ENCODE peak calls at places on chromosomes 11 and 22, in four cellular contexts. One of them, this sample, is unnamed.
A peak's percentile ranks its signal among the peaks of the same experiment; 100 is the strongest.

GRCh38 chr11:82859746-82860145 is 40.5 kb downstream of the PRCP start:
- DNase-seq in heart right ventricle: no peak
- DNase-seq in body of pancreas: no peak
- DNase-seq in mammary epithelial cell: no peak
- DNase-seq in this sample: no peak

GRCh38 chr11:126949066-126949945 is 51.3 kb downstream of the KIRREL3 start:
- DNase-seq in mammary epithelial cell: no peak
- DNase-seq in body of pancreas: no peak
- DNase-seq in heart right ventricle: no peak
- DNase-seq in this sample: peak; percentile 20

GRCh38 chr22:49270595-49271368 is 556.9 kb downstream of the BRD1 start:
- DNase-seq in heart right ventricle: no peak
- DNase-seq in mammary epithelial cell: no peak
- DNase-seq in body of pancreas: no peak
- DNase-seq in this sample: no peak

GRCh38 chr11:131633978-131634377 is 263.6 kb downstream of the NTM start:
- DNase-seq in heart right ventricle: no peak
- DNase-seq in body of pancreas: no peak
- DNase-seq in mammary epithelial cell: no peak
- DNase-seq in this sample: no peak

GRCh38 chr11:34189191-34189590 is 83.8 kb downstream of the NAT10 start:
- DNase-seq in body of pancreas: no peak
- DNase-seq in mammary epithelial cell: no peak
- DNase-seq in heart right ventricle: no peak
- DNase-seq in this sample: no peak

GRCh38 chr11:42770444-42771065 is 541.2 kb upstream of the API5 start:
- DNase-seq in heart right ventricle: no peak
- DNase-seq in mammary epithelial cell: peak; percentile 2
- DNase-seq in body of pancreas: peak; percentile 42
- DNase-seq in this sample: peak; percentile 9

GRCh38 chr11:35372565-35373283 is 46.6 kb downstream of the SLC1A2 start:
- DNase-seq in body of pancreas: no peak
- DNase-seq in mammary epithelial cell: no peak
- DNase-seq in heart right ventricle: no peak
- DNase-seq in this sample: no peak

GRCh38 chr22:49754674-49755590 is 72.7 kb downstream of the BRD1 start:
- DNase-seq in body of pancreas: no peak
- DNase-seq in heart right ventricle: no peak
- DNase-seq in mammary epithelial cell: no peak
- DNase-seq in this sample: no peak

GRCh38 chr11:83427943-83428342 is 141.8 kb upstream of the CCDC90B start:
- DNase-seq in body of pancreas: no peak
- DNase-seq in mammary epithelial cell: no peak
- DNase-seq in heart right ventricle: no peak
- DNase-seq in this sample: no peak

GRCh38 chr11:15793032-15793996 is 563.0 kb downstream of the SOX6 start:
- DNase-seq in body of pancreas: no peak
- DNase-seq in mammary epithelial cell: peak; percentile 87
- DNase-seq in heart right ventricle: no peak
- DNase-seq in this sample: no peak

GRCh38 chr22:24758164-24758799 is 16.2 kb downstream of the PIWIL3 start:
- DNase-seq in body of pancreas: peak; percentile 65
- DNase-seq in heart right ventricle: peak; percentile 24
- DNase-seq in mammary epithelial cell: peak; percentile 23
- DNase-seq in this sample: peak; percentile 81

GRCh38 chr11:13388741-13389140 is 74.3 kb downstream of the BTBD10 start:
- DNase-seq in heart right ventricle: no peak
- DNase-seq in mammary epithelial cell: no peak
- DNase-seq in body of pancreas: no peak
- DNase-seq in this sample: no peak

GRCh38 chr11:287821-288327 is 1.1 kb upstream of the PGGHG start:
- DNase-seq in body of pancreas: no peak
- DNase-seq in heart right ventricle: peak; percentile 26
- DNase-seq in mammary epithelial cell: no peak
- DNase-seq in this sample: no peak

GRCh38 chr11:35173011-35173511 is 34.1 kb downstream of the CD44 start:
- DNase-seq in body of pancreas: peak; percentile 71
- DNase-seq in mammary epithelial cell: no peak
- DNase-seq in heart right ventricle: no peak
- DNase-seq in this sample: no peak

GRCh38 chr11:119056397-119056999 is 507 bp downstream of the HYOU1 start:
- DNase-seq in body of pancreas: peak; percentile 61
- DNase-seq in mammary epithelial cell: peak; percentile 71
- DNase-seq in heart right ventricle: peak; percentile 29
- DNase-seq in this sample: no peak

DNA sequence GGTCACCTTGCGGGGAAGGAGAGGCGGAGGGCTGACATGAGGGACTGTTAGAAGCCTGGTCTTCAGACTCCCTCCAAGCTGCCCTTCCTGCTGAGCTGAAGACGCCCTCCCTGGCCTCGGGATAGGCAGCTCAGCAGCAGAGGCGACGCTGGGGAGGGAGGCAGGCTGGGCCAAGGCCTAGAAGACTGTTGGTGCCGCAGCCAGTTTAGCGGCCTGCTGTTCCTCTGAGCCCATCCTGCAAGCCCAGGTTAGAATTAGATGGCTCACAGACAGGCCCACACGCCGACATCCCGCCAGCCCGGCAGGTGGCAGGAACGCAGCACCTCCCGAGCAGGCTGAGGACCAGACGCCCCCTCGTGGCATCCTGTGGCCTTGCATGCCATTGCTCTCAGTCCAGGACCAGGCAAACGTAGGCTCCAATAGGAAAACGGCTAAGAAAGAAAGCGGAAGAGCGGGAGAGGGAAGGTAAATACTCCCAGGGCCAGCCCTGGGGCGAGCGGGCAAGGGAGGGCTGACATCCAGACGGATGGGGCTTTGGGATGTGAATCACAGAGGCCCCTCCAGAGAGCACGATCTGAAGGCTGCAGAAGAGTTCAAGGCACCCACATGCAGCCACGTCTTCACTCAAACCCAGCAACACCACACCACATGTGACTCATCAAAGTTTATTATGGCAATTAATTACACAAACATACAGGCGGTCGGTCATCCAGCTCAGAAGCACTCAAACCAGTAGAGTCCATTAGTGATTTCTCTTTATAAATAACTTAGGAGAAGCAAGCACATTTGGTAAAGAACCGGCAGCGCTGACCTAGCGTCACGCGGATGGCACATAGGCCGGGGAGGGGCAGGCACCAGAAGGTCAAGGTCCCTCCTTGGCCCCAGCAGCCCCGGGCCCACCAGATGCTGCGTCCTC is 27.6 kb downstream of the CD5 start:
- DNase-seq in heart right ventricle: peak; percentile 85
- DNase-seq in body of pancreas: peak; percentile 92
- DNase-seq in mammary epithelial cell: peak; percentile 80
- DNase-seq in this sample: peak; percentile 93
- H3K4me3 ChIP-seq in heart right ventricle: no peak overlapping the region
- H3K4me3 ChIP-seq in body of pancreas: no peak overlapping the region
- H3K4me3 ChIP-seq in mammary epithelial cell: no peak overlapping the region
- H3K4me3 ChIP-seq in this sample: no peak overlapping the region

GRCh38 chr11:46305295-46305694 is 27.8 kb downstream of the CREB3L1 start:
- DNase-seq in heart right ventricle: no peak
- DNase-seq in body of pancreas: no peak
- DNase-seq in mammary epithelial cell: no peak
- DNase-seq in this sample: peak; percentile 34

GRCh38 chr11:46308632-46309419 is 31.4 kb downstream of the CREB3L1 start:
- DNase-seq in mammary epithelial cell: peak; percentile 38
- DNase-seq in body of pancreas: peak; percentile 83
- DNase-seq in heart right ventricle: peak; percentile 82
- DNase-seq in this sample: peak; percentile 73

GRCh38 chr11:46306296-46306853 is 28.9 kb downstream of the CREB3L1 start:
- DNase-seq in body of pancreas: no peak
- DNase-seq in mammary epithelial cell: no peak
- DNase-seq in heart right ventricle: no peak
- DNase-seq in this sample: no peak

GRCh38 chr11:46307785-46308341 is 30.4 kb downstream of the CREB3L1 start:
- DNase-seq in mammary epithelial cell: no peak
- DNase-seq in body of pancreas: no peak
- DNase-seq in heart right ventricle: no peak
- DNase-seq in this sample: no peak

GRCh38 chr11:46307369-46307768 is 29.9 kb downstream of the CREB3L1 start:
- DNase-seq in mammary epithelial cell: no peak
- DNase-seq in heart right ventricle: no peak
- DNase-seq in body of pancreas: no peak
- DNase-seq in this sample: no peak
- H3K36me3 ChIP-seq in mammary epithelial cell: no peaks in the 10 kb centered on the region
- H3K36me3 ChIP-seq in heart right ventricle: no peaks in the 10 kb centered on the region
- H3K36me3 ChIP-seq in body of pancreas: peaks cover 5% of the 10 kb centered on the region
- H3K36me3 ChIP-seq in this sample: no peaks in the 10 kb centered on the region

GRCh38 chr11:27717801-27718229 is 17.6 kb upstream of the BDNF start:
- DNase-seq in heart right ventricle: no peak
- DNase-seq in mammary epithelial cell: no peak
- DNase-seq in body of pancreas: no peak
- DNase-seq in this sample: no peak
- H3K4me3 ChIP-seq in heart right ventricle: no peak overlapping the region
- H3K4me3 ChIP-seq in mammary epithelial cell: no peak overlapping the region
- H3K4me3 ChIP-seq in body of pancreas: no peak overlapping the region
- H3K4me3 ChIP-seq in this sample: peak overlapping the region; percentile 32

GRCh38 chr22:23287136-23288095 is 107.1 kb downstream of the BCR start:
- DNase-seq in body of pancreas: no peak
- DNase-seq in heart right ventricle: no peak
- DNase-seq in mammary epithelial cell: no peak
- DNase-seq in this sample: no peak

GRCh38 chr22:23288301-23289129 is 108.2 kb downstream of the BCR start:
- DNase-seq in body of pancreas: no peak
- DNase-seq in heart right ventricle: no peak
- DNase-seq in mammary epithelial cell: no peak
- DNase-seq in this sample: no peak

GRCh38 chr22:23291806-23292452 is 111.6 kb downstream of the BCR start:
- DNase-seq in mammary epithelial cell: no peak
- DNase-seq in body of pancreas: no peak
- DNase-seq in heart right ventricle: no peak
- DNase-seq in this sample: no peak

GRCh38 chr22:23289851-23290724 is 109.8 kb downstream of the BCR start:
- DNase-seq in mammary epithelial cell: peak; percentile 41
- DNase-seq in heart right ventricle: peak; percentile 62
- DNase-seq in body of pancreas: peak; percentile 64
- DNase-seq in this sample: peak; percentile 62

DNA sequence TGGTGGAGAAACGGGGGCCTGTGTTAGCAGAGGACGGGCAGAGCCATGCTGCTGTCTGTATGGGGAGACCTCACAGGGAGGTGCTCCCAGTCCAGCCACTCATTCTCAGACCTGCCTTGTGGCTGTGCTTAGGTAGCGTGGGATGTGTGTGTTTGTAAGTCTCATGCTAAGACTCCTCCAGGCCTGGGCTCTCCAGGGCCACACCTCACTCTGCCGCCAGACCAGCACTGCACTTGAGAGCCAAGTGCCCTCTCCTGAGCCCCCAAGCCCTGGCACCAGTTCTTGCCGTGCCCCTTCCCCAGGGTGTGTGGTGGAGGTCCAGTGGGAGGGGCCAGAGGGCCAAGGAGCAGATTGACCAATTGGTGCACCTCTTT is 108.8 kb downstream of the BCR start:
- DNase-seq in body of pancreas: no peak
- DNase-seq in heart right ventricle: no peak
- DNase-seq in mammary epithelial cell: no peak
- DNase-seq in this sample: no peak
- H3K36me3 ChIP-seq in body of pancreas: no peaks in the 10 kb centered on the region
- H3K36me3 ChIP-seq in heart right ventricle: no peaks in the 10 kb centered on the region
- H3K36me3 ChIP-seq in mammary epithelial cell: peaks cover 11% of the 10 kb centered on the region
- H3K36me3 ChIP-seq in this sample: peaks cover 26% of the 10 kb centered on the region

DNA sequence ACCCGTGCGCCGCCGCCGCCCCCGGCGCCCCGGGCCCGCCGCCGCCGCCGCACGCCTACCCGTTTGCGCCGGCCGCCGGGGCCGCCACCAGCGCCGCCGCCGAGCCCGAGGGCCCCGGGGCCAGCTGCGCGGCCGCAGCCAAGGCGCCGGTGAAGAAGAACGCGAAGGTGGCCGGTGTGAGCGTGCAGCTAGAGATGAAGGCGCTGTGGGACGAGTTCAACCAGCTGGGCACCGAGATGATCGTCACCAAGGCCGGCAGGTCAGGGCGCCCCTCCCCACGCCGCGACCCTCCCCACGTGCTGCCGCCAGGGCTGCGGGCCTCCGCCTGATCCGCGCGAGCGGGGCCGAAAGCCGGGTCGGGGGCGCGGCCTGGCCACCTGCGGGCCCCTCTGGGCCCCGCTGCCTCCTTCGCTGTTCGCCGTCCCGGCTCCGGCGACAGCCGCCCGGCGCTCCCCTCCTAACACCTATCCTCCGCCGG is 483 bp downstream of the TBX1 start:
- DNase-seq in mammary epithelial cell: no peak
- DNase-seq in heart right ventricle: no peak
- DNase-seq in body of pancreas: no peak
- DNase-seq in this sample: peak; percentile 33
- H3K4me3 ChIP-seq in mammary epithelial cell: no peak overlapping the region
- H3K4me3 ChIP-seq in heart right ventricle: peak overlapping the region; percentile 24
- H3K4me3 ChIP-seq in body of pancreas: no peak overlapping the region
- H3K4me3 ChIP-seq in this sample: peak overlapping the region; percentile 87

GRCh38 chr11:47916361-47916841 is 64.0 kb upstream of the PTPRJ start:
- DNase-seq in mammary epithelial cell: no peak
- DNase-seq in heart right ventricle: peak; percentile 54
- DNase-seq in body of pancreas: peak; percentile 84
- DNase-seq in this sample: no peak

GRCh38 chr11:47913569-47914244 is 65.6 kb upstream of the NUP160 start:
- DNase-seq in body of pancreas: no peak
- DNase-seq in heart right ventricle: no peak
- DNase-seq in mammary epithelial cell: no peak
- DNase-seq in this sample: no peak

GRCh38 chr11:47915407-47916137 is 64.8 kb upstream of the PTPRJ start:
- DNase-seq in body of pancreas: peak; percentile 52
- DNase-seq in heart right ventricle: peak; percentile 16
- DNase-seq in mammary epithelial cell: no peak
- DNase-seq in this sample: no peak

GRCh38 chr11:47914743-47915142 is 65.6 kb upstream of the PTPRJ start:
- DNase-seq in body of pancreas: no peak
- DNase-seq in heart right ventricle: no peak
- DNase-seq in mammary epithelial cell: no peak
- DNase-seq in this sample: no peak

DNA sequence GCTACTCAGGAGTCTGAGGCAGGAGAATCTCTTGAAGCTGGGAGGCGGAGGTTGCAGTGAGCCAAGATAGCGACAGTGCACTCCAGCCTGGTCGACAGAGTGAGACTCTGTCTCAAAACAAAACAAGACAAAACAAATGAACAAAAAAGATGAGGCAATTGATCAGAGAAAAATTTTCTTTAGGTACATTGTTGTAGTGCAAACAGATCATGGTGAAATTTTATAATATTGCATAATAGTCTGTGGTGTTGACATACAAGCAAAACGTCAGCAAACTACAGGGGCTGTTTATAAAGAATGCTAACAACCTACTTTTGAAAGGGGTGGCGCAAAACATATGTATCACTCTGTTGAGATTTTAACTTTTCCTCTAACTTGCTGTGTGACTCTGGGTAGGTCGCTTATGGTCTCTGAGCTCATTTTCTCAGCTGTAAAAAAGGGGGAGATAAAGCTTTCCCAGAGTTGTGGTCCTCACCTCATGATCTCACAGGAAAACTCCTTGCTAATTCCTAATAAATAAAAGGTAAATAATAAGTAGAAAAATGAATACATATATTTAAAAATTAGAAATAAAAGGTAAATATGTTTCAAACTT is 64.8 kb upstream of the NUP160 start:
- DNase-seq in heart right ventricle: no peak
- DNase-seq in body of pancreas: no peak
- DNase-seq in mammary epithelial cell: no peak
- DNase-seq in this sample: no peak
- H3K36me3 ChIP-seq in heart right ventricle: no peaks in the 10 kb centered on the region
- H3K36me3 ChIP-seq in body of pancreas: no peaks in the 10 kb centered on the region
- H3K36me3 ChIP-seq in mammary epithelial cell: no peaks in the 10 kb centered on the region
- H3K36me3 ChIP-seq in this sample: no peaks in the 10 kb centered on the region

This sample was measured in SJCRH30.